ENCODE peak calls at places on chromosome 1, in six cellular contexts. One of them, this sample, is unnamed.

GRCh38 chr1:212651977-212652376 is 43.4 kb downstream of the ATF3 start:
- DNase-seq in GM23338: no peak
- DNase-seq in thoracic aorta: no peak
- DNase-seq in fibroblast of lung: peak; percentile 23
- DNase-seq in A549: no peak
- DNase-seq in pancreas: no peak
- DNase-seq in this sample: no peak

GRCh38 chr1:158180741-158181576 is at the start of gene CD1D:
- DNase-seq in pancreas: no peak
- DNase-seq in thoracic aorta: no peak
- DNase-seq in A549: no peak
- DNase-seq in GM23338: peak; percentile 74
- DNase-seq in fibroblast of lung: peak; percentile 1
- DNase-seq in this sample: no peak

GRCh38 chr1:228350831-228351781 is 55.5 kb downstream of the TRIM11 start:
- DNase-seq in thoracic aorta: no peak
- DNase-seq in A549: no peak
- DNase-seq in pancreas: no peak
- DNase-seq in fibroblast of lung: no peak
- DNase-seq in GM23338: no peak
- DNase-seq in this sample: no peak

GRCh38 chr1:43382027-43382771 is 7.4 kb downstream of the MED8 start:
- DNase-seq in pancreas: no peak
- DNase-seq in GM23338: no peak
- DNase-seq in fibroblast of lung: no peak
- DNase-seq in A549: no peak
- DNase-seq in thoracic aorta: no peak
- DNase-seq in this sample: no peak

GRCh38 chr1:156689035-156689959 is 12.1 kb upstream of the NES start:
- DNase-seq in pancreas: peak; percentile 46
- DNase-seq in GM23338: peak; percentile 95
- DNase-seq in thoracic aorta: peak; percentile 38
- DNase-seq in fibroblast of lung: peak; percentile 78
- DNase-seq in A549: peak; percentile 92
- DNase-seq in this sample: no peak

GRCh38 chr1:59747469-59748014 is 67.2 kb upstream of the HOOK1 start:
- DNase-seq in pancreas: no peak
- DNase-seq in fibroblast of lung: peak; percentile 33
- DNase-seq in GM23338: no peak
- DNase-seq in thoracic aorta: no peak
- DNase-seq in A549: no peak
- DNase-seq in this sample: no peak

GRCh38 chr1:31383967-31384366 is 11.1 kb upstream of the FABP3 start:
- DNase-seq in pancreas: no peak
- DNase-seq in GM23338: no peak
- DNase-seq in fibroblast of lung: no peak
- DNase-seq in thoracic aorta: no peak
- DNase-seq in A549: no peak
- DNase-seq in this sample: no peak

GRCh38 chr1:16387201-16388185 is 20.5 kb downstream of the SZRD1 start:
- DNase-seq in A549: no peak
- DNase-seq in GM23338: no peak
- DNase-seq in pancreas: no peak
- DNase-seq in fibroblast of lung: peak; percentile 44
- DNase-seq in thoracic aorta: no peak
- DNase-seq in this sample: no peak

GRCh38 chr1:157115851-157116734 is 16.5 kb upstream of the ETV3L start:
- DNase-seq in GM23338: no peak
- DNase-seq in A549: no peak
- DNase-seq in fibroblast of lung: no peak
- DNase-seq in thoracic aorta: no peak
- DNase-seq in pancreas: no peak
- DNase-seq in this sample: no peak

GRCh38 chr1:36643391-36644270 is 160.9 kb upstream of the CSF3R start:
- DNase-seq in fibroblast of lung: no peak
- DNase-seq in thoracic aorta: no peak
- DNase-seq in pancreas: no peak
- DNase-seq in A549: no peak
- DNase-seq in GM23338: no peak
- DNase-seq in this sample: no peak

GRCh38 chr1:62070384-62071011 is 124.2 kb upstream of the L1TD1 start:
- DNase-seq in fibroblast of lung: no peak
- DNase-seq in thoracic aorta: no peak
- DNase-seq in A549: peak; percentile 11
- DNase-seq in GM23338: peak; percentile 49
- DNase-seq in pancreas: no peak
- DNase-seq in this sample: no peak

GRCh38 chr1:87478231-87478630 is 149.6 kb downstream of the LMO4 start:
- DNase-seq in pancreas: no peak
- DNase-seq in A549: no peak
- DNase-seq in thoracic aorta: no peak
- DNase-seq in fibroblast of lung: peak; percentile 42
- DNase-seq in GM23338: peak; percentile 69
- DNase-seq in this sample: no peak

GRCh38 chr1:9629445-9630201 is 21.9 kb upstream of the PIK3CD start:
- DNase-seq in A549: no peak
- DNase-seq in pancreas: peak; percentile 51
- DNase-seq in thoracic aorta: no peak
- DNase-seq in fibroblast of lung: no peak
- DNase-seq in GM23338: no peak
- DNase-seq in this sample: peak; percentile 45

GRCh38 chr1:223670458-223671159 is 5.1 kb upstream of the CAPN8 start:
- DNase-seq in pancreas: no peak
- DNase-seq in GM23338: peak; percentile 87
- DNase-seq in A549: peak; percentile 51
- DNase-seq in fibroblast of lung: peak; percentile 45
- DNase-seq in thoracic aorta: no peak
- DNase-seq in this sample: no peak

GRCh38 chr1:200359610-200360163 is 50.1 kb downstream of the ZNF281 start:
- DNase-seq in thoracic aorta: no peak
- DNase-seq in pancreas: no peak
- DNase-seq in GM23338: no peak
- DNase-seq in fibroblast of lung: peak; percentile 78
- DNase-seq in A549: no peak
- DNase-seq in this sample: no peak

GRCh38 chr1:22021061-22021460 is 19.6 kb downstream of the CELA3A start:
- DNase-seq in GM23338: no peak
- DNase-seq in pancreas: no peak
- DNase-seq in A549: no peak
- DNase-seq in thoracic aorta: no peak
- DNase-seq in fibroblast of lung: no peak
- DNase-seq in this sample: no peak

GRCh38 chr1:22024485-22025367 is 23.3 kb downstream of the CELA3A start:
- DNase-seq in pancreas: no peak
- DNase-seq in fibroblast of lung: peak; percentile 85
- DNase-seq in GM23338: peak; percentile 81
- DNase-seq in thoracic aorta: peak; percentile 21
- DNase-seq in A549: peak; percentile 83
- DNase-seq in this sample: no peak

DNA sequence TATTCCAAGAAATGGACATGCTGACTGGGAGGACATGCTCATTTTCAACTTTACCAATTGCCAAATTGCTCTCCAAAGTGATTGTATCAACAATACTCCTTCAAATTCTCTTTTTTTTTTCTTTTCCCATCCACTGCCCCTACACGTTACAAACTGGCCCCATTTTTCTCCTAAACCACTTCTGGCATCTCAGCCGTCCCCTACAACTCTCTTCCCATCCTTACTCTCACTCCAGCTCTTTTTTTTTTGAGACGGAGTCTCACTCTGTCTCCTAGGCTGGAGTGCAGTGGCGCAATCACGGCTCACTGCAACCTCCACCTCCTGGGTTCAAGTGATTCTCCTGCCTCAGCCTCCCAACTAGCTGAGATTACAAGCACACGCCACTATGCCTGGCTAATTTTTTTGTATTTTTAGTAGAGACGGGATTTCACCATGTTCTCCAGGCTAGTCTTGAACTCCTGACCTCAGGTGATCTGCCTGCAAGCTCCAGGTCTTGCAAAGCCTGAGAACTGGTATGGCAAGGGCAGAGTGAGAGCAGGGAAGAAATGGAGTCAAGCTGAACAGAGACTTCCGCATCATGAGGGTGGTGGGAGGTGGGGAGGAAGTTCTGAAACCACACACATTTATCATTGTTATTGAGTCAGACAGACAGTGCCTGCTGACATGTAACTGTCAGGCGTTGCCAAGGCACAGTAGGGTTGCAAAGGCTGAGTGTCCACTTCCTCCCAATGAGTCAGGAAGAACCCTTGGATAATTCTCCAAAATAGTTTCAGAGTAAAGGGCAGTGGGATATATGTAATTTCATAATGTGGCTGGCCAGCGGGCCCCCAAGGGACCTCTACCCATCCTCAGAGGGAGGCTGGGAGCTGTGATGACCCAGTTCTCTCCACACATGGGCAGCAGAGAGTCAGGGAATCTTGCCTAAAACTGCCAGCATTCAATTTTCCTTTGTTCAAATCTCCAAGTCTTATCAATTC is 17.4 kb downstream of the CELA3A start:
- DNase-seq in GM23338: peak; percentile 42
- DNase-seq in thoracic aorta: no peak
- DNase-seq in pancreas: no peak
- DNase-seq in A549: no peak
- DNase-seq in fibroblast of lung: peak; percentile 90
- DNase-seq in this sample: no peak
- TF ChIP-seq CTCF in GM23338: peak; percentile 56
- TF ChIP-seq CTCF in thoracic aorta: no peak
- TF ChIP-seq CTCF in pancreas: no peak
- TF ChIP-seq CTCF in A549: peak; percentile 14
- TF ChIP-seq CTCF in fibroblast of lung: peak; percentile 59
- TF ChIP-seq CTCF in this sample: no peak

DNA sequence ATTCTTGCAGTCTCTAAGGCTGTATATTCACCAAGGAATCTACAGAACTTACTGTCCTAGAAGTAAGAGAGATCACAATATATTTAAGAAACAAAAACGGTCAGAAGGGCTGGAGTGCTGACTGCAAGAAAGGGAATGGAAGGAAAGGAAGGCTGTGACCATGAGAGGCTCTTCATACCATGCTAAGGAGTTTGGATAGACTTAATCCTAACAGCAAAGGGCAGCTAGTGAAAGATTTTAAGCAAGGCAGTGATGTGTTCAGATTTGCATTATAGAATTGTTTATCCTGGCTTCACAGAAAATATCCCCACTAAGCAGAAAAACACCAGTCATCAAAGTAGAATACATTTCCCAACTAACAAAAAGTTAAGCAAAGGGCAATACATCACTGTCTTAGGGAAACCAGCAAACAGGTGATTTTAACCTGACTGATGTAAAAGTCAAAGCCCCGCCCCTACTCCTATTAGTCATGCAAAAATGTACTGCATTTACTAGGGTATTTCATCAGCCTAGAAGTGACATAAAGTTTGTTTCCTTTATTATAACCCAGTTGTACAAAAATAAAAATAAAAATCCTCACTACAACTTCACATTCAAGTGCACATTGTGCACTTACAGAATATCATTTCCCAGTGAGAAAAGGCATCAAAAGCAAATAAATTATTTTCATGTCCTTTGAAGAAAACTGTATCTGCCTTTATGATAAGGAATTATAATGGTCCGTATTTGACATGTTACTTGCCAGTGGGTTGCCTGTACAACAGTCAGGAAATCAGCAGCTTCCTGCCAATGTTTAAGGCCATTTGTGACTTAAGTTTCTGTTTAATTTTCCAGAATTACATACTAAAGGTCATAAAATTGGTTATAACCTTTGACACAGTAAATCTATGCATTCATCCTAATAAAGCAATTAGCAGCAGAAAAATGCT is 17.2 kb downstream of the JAK1 start:
- DNase-seq in GM23338: peak; percentile 72
- DNase-seq in pancreas: no peak
- DNase-seq in thoracic aorta: no peak
- DNase-seq in fibroblast of lung: no peak
- DNase-seq in A549: no peak
- DNase-seq in this sample: no peak
- H3K4me1 ChIP-seq in GM23338: peaks cover 11% of the 10 kb centered on the region
- H3K4me1 ChIP-seq in pancreas: peaks cover 33% of the 10 kb centered on the region
- H3K4me1 ChIP-seq in thoracic aorta: no peaks in the 10 kb centered on the region
- H3K4me1 ChIP-seq in fibroblast of lung: no peaks in the 10 kb centered on the region
- H3K4me1 ChIP-seq in A549: peaks cover 87% of the 10 kb centered on the region
- H3K4me1 ChIP-seq in this sample: no peaks in the 10 kb centered on the region

DNA sequence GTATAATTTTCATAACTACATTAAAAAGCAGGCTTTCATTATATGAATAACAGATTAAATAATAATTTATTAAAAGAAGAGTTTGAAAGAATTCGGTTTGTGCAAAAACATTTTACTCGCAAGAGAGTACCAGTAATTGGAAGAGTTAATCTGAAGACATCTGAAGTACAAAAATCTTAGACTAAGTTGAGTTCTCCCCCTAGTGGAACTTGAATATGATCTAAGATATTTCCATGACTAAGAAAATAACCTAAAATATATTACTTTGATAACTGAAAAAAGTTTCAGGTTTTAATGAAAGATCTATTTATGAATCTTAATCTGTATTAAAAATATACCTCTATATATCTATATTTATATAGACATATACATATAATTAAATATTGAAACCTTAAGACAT is 112.5 kb upstream of the GFI1 start:
- DNase-seq in A549: peak; percentile 2
- DNase-seq in fibroblast of lung: peak; percentile 37
- DNase-seq in thoracic aorta: no peak
- DNase-seq in pancreas: no peak
- DNase-seq in GM23338: peak; percentile 18
- DNase-seq in this sample: no peak
- TF ChIP-seq CTCF in A549: peak; percentile 46
- TF ChIP-seq CTCF in fibroblast of lung: peak; percentile 30
- TF ChIP-seq CTCF in thoracic aorta: no peak
- TF ChIP-seq CTCF in pancreas: peak; percentile 13
- TF ChIP-seq CTCF in GM23338: no peak
- TF ChIP-seq CTCF in this sample: no peak

DNA sequence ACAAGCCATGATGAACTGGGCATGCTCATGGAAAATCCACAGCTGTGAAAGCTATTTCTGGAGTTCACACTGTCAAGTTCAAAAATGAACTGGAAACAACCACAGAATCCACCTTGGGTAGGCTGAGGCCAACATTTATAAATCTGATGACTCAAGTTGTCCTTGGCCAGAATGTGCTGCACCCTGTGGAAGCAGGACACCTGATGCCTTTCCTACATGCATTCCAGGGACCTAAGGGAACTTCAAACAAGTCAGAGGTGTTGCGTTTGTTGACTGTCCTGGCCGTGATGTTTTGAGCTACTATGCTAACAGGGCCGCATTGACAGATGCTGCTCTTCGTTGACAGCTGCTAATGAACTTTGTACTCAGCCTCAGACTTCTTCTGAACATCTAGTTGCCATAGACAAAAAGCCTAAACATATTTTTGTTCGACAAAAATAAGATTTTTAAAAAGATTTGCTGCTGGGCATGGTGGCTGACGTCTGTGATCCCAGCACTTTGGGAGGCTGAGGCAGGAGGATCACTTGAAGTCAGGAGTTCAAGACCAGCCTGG is 127.9 kb upstream of the SLC45A1 start:
- DNase-seq in GM23338: no peak
- DNase-seq in pancreas: peak; percentile 42
- DNase-seq in A549: no peak
- DNase-seq in fibroblast of lung: peak; percentile 95
- DNase-seq in thoracic aorta: no peak
- DNase-seq in this sample: no peak
- H3K4me1 ChIP-seq in GM23338: peaks cover 3% of the 10 kb centered on the region
- H3K4me1 ChIP-seq in pancreas: peaks cover 4% of the 10 kb centered on the region
- H3K4me1 ChIP-seq in A549: peaks cover 27% of the 10 kb centered on the region
- H3K4me1 ChIP-seq in fibroblast of lung: peaks cover 2% of the 10 kb centered on the region
- H3K4me1 ChIP-seq in thoracic aorta: peaks cover 8% of the 10 kb centered on the region
- H3K4me1 ChIP-seq in this sample: peaks cover 10% of the 10 kb centered on the region